ENCODE peak calls at places on chromosomes 2 and 18, in six cellular contexts. W is esophagus squamous epithelium, B is kidney, X is heart left ventricle, C is fibroblast of lung, A is psoas muscle. R is an unnamed sample.

GRCh38 chr2:227817940-227818568 is 4.4 kb downstream of the CCL20 start:
- DNase-seq in W (peak; percentile 64), C (peak; percentile 100), A (peak; percentile 89), X (peak; percentile 80), B (peak; percentile 95), R (peak; percentile 55)

GRCh38 chr2:226893206-226893605 is 57.4 kb downstream of the RHBDD1 start:
- DNase-seq in W (no peak), B (no peak), X (no peak), C (peak; percentile 32), A (no peak), R (no peak)

GRCh38 chr2:193523662-193524061 is 1328.9 kb upstream of the TMEFF2 start:
- DNase-seq in B (no peak), C (peak; percentile 21), A (no peak), W (no peak), X (no peak), R (no peak)

GRCh38 chr2:168277276-168277675 is 29.9 kb upstream of the STK39 start:
- DNase-seq in X (no peak), B (no peak), A (no peak), C (no peak), W (no peak), R (no peak)

GRCh38 chr2:3584076-3584475 is 9.0 kb downstream of the RPS7 start:
- DNase-seq in C (no peak), X (no peak), A (no peak), B (no peak), W (no peak), R (no peak)

GRCh38 chr2:102005989-102006885 is 14.5 kb downstream of the IL1R2 start:
- DNase-seq in B (no peak), C (peak; percentile 36), X (no peak), A (no peak), W (no peak), R (no peak)

GRCh38 chr2:45813003-45813601 is 161.6 kb downstream of the PRKCE start:
- DNase-seq in W (no peak), A (peak; percentile 32), X (peak; percentile 65), B (no peak), C (peak; percentile 81), R (no peak)

GRCh38 chr2:215136669-215137328 is 1.6 kb downstream of the ABCA12 start:
- DNase-seq in C (peak; percentile 71), X (no peak), A (no peak), W (no peak), B (no peak), R (no peak)

GRCh38 chr18:21834301-21834660 is 93.7 kb downstream of the MIB1 start:
- DNase-seq in W (no peak), X (no peak), A (no peak), B (no peak), C (no peak), R (no peak)

GRCh38 chr18:967037-967576 is 62.4 kb downstream of the ADCYAP1 start:
- DNase-seq in X (no peak), C (peak; percentile 20), B (no peak), W (no peak), A (no peak), R (no peak)

GRCh38 chr2:68837164-68837860 is 33.9 kb downstream of the BMP10 start:
- DNase-seq in B (peak; percentile 81), A (peak; percentile 59), C (peak; percentile 23), X (peak; percentile 81), W (no peak), R (peak; percentile 78)

GRCh38 chr2:106337963-106338515 is 130.2 kb downstream of the RGPD3 start:
- DNase-seq in B (no peak), W (no peak), C (no peak), A (no peak), X (no peak), R (no peak)

GRCh38 chr2:40230717-40231300 is 221.1 kb downstream of the SLC8A1 start:
- DNase-seq in X (no peak), B (no peak), C (no peak), W (no peak), A (no peak), R (no peak)
- TF ChIP-seq CTCF in X (no peak), B (no peak), C (peak; percentile 15), W (no peak), A (no peak), R (no peak)

GRCh38 chr2:169860149-169860548 is 32.9 kb downstream of the UBR3 start:
- DNase-seq in A (no peak), C (no peak), B (no peak), X (no peak), W (no peak), R (no peak)
- H3K4me1 ChIP-seq in A (peaks cover 7% of the 10 kb centered on the region), C (no peaks in the 10 kb centered on the region), B (no peaks in the 10 kb centered on the region), X (peaks cover 12% of the 10 kb centered on the region), W (no peaks in the 10 kb centered on the region), R (no peaks in the 10 kb centered on the region)

GRCh38 chr2:71277536-71278103 is 50.7 kb upstream of the PAIP2B start:
- DNase-seq in A (peak; percentile 64), W (no peak), C (peak; percentile 26), X (peak; percentile 80), B (peak; percentile 69), R (no peak)
- TF ChIP-seq CTCF in A (peak; percentile 66), W (no peak), C (peak; percentile 26), X (peak; percentile 52), B (no peak), R (no peak)

DNA sequence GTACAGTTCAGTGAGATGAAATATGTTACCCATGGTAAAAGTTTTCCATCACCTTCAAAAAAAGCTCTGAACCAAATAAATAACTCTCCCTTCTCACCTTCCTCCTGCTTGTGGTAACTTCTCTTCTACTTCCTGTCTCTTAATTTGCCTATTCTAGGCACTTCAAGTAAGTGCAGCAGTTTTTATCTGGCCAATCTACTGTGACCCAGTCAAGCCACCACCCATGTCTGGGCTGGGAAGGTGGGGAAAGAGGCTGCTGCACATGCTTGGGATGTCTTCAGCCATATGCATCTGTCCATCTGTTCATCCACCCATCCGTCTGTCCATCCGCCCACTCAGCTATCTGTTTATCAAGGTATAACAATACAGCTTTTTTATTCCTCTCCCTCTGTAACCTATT is 31.6 kb downstream of the ZNF532 start:
- DNase-seq in B (no peak), C (no peak), W (no peak), A (no peak), X (no peak), R (no peak)
- H3K4me1 ChIP-seq in B (no peaks in the 10 kb centered on the region), C (no peaks in the 10 kb centered on the region), W (peaks cover 11% of the 10 kb centered on the region), A (peaks cover 32% of the 10 kb centered on the region), X (no peaks in the 10 kb centered on the region), R (peaks cover 12% of the 10 kb centered on the region)

DNA sequence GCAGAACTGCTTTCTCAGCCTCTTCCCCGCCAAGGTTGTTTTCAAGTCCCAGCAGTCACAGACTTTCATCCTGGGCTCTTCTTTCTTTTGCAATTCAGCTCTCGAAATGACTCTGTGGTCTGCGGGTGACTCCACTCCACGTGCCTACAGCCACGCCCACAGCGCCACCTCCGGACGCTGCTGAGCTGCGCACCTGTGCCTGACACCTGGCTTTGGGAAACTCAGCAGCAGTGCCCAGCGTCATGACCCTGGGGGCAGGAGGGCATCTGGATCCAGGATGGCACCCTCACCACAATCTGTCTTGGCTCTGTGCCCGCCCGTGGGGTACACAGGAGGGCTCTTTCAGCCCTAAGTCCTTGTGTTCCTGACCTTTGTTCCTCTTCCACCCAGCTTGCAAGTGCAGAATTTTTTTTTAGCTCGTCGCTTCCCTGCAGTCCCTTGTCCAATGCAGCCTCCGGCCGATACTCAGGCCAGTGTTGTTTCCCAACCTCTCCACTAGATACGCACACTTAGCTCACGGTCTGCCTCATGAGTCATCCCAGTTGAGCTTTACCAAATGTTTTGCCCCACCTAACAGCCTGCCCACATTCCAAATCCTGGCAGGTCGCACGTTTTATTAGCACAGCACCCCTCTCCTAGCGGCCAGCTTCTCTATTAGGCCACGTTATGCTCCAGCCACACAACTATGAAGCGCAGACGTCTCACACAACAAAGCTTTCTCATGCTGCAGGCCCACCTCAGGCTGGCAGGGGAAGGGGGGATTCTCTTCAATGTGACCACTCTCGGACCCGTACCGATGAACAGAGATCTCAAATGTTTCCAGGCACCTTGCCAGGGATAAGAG is 6.5 kb upstream of the CAPN10 start:
- DNase-seq in W (no peak), A (peak; percentile 60), C (peak; percentile 84), X (peak; percentile 69), B (no peak), R (peak; percentile 64)
- TF ChIP-seq CTCF in W (no peak), A (no peak), C (no peak), X (no peak), B (peak; percentile 22), R (peak; percentile 64)

GRCh38 chr2:9286553-9287399 is 80.2 kb downstream of the ASAP2 start:
- DNase-seq in X (no peak), C (no peak), B (no peak), W (no peak), A (no peak), R (no peak)
- H3K4me1 ChIP-seq in X (peaks cover 10% of the 10 kb centered on the region), C (peaks cover 22% of the 10 kb centered on the region), B (peaks cover 5% of the 10 kb centered on the region), W (no peaks in the 10 kb centered on the region), A (peaks cover 29% of the 10 kb centered on the region), R (no peaks in the 10 kb centered on the region)

GRCh38 chr2:134258684-134259408 is 5.0 kb downstream of the MGAT5 start:
- DNase-seq in B (no peak), A (peak; percentile 20), W (no peak), X (no peak), C (no peak), R (peak; percentile 54)
- TF ChIP-seq CTCF in B (no peak), A (no peak), W (no peak), X (no peak), C (no peak), R (no peak)

R was measured in CD8-positive, alpha-beta T cell.